ENCODE peak calls at places on chromosomes 1 and 21, in six cellular contexts. One of them, this sample, is unnamed.

GRCh38 chr21:44636209-44637017 is 743 bp upstream of the KRTAP10-10 start:
- DNase-seq in A549: no peak
- DNase-seq in tibial artery: no peak
- DNase-seq in brain microvascular endothelial cell: no peak
- DNase-seq in testis: no peak
- DNase-seq in heart left ventricle: no peak
- DNase-seq in this sample: no peak

GRCh38 chr1:64861611-64862010 is 104.7 kb downstream of the JAK1 start:
- DNase-seq in A549: no peak
- DNase-seq in tibial artery: no peak
- DNase-seq in brain microvascular endothelial cell: no peak
- DNase-seq in testis: peak
- DNase-seq in heart left ventricle: no peak
- DNase-seq in this sample: no peak

GRCh38 chr1:223712856-223713494 is 636 bp downstream of the CAPN2 start:
- DNase-seq in A549: no peak
- DNase-seq in tibial artery: peak
- DNase-seq in brain microvascular endothelial cell: no peak
- DNase-seq in testis: no peak
- DNase-seq in heart left ventricle: peak
- DNase-seq in this sample: peak

GRCh38 chr1:54542120-54542961 is 5.7 kb upstream of the ACOT11 start:
- DNase-seq in A549: peak
- DNase-seq in tibial artery: peak
- DNase-seq in brain microvascular endothelial cell: peak
- DNase-seq in testis: peak
- DNase-seq in heart left ventricle: peak
- DNase-seq in this sample: peak

GRCh38 chr21:46097826-46098286 is at the start of gene COL6A2:
- DNase-seq in A549: peak
- DNase-seq in tibial artery: peak
- DNase-seq in brain microvascular endothelial cell: peak
- DNase-seq in testis: peak
- DNase-seq in heart left ventricle: peak
- DNase-seq in this sample: peak

GRCh38 chr1:153578490-153578889 is 12.8 kb upstream of the S100A2 start:
- DNase-seq in A549: no peak
- DNase-seq in tibial artery: no peak
- DNase-seq in brain microvascular endothelial cell: no peak
- DNase-seq in testis: no peak
- DNase-seq in heart left ventricle: no peak
- DNase-seq in this sample: no peak

GRCh38 chr1:204950353-204951001 is 79.8 kb downstream of the NFASC start:
- DNase-seq in A549: no peak
- DNase-seq in tibial artery: no peak
- DNase-seq in brain microvascular endothelial cell: no peak
- DNase-seq in testis: no peak
- DNase-seq in heart left ventricle: no peak
- DNase-seq in this sample: no peak

GRCh38 chr1:6538958-6539357 is 15.4 kb downstream of the NOL9 start:
- DNase-seq in A549: no peak
- DNase-seq in tibial artery: no peak
- DNase-seq in brain microvascular endothelial cell: peak
- DNase-seq in testis: no peak
- DNase-seq in heart left ventricle: no peak
- DNase-seq in this sample: no peak

GRCh38 chr1:214514032-214514818 is 37.2 kb downstream of the PTPN14 start:
- DNase-seq in A549: no peak
- DNase-seq in tibial artery: no peak
- DNase-seq in brain microvascular endothelial cell: no peak
- DNase-seq in testis: no peak
- DNase-seq in heart left ventricle: no peak
- DNase-seq in this sample: no peak

GRCh38 chr21:23452384-23453083 is 2154.7 kb downstream of the MRPL39 start:
- DNase-seq in A549: no peak
- DNase-seq in tibial artery: no peak
- DNase-seq in brain microvascular endothelial cell: no peak
- DNase-seq in testis: peak
- DNase-seq in heart left ventricle: no peak
- DNase-seq in this sample: no peak

GRCh38 chr1:57336793-57337192 is 87.1 kb downstream of the DAB1 start:
- DNase-seq in A549: no peak
- DNase-seq in tibial artery: no peak
- DNase-seq in brain microvascular endothelial cell: no peak
- DNase-seq in testis: no peak
- DNase-seq in heart left ventricle: no peak
- DNase-seq in this sample: no peak

GRCh38 chr21:33293811-33294216 is 27.6 kb downstream of the IL10RB start:
- DNase-seq in A549: no peak
- DNase-seq in tibial artery: no peak
- DNase-seq in brain microvascular endothelial cell: no peak
- DNase-seq in testis: no peak
- DNase-seq in heart left ventricle: no peak
- DNase-seq in this sample: no peak

DNA sequence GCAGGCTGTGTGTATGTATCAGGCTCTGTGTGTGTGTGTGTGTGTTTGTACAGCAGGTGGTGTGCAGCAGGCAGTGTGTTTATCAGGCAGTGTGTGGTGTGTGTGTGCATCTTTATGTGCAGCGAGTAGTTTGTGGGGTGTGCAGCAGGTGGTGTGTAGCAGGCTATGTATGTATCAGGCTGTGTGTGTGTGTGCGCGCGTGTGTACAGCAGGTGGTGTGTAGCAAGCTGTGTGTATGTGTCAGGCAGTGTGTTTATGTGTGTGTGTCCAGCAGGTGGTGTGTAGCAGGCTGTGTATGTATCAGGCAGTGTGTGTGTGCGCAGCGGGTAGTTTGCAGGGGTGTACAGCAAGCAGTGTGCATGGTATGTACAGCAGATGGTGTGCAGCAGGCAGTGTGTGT is 29.0 kb downstream of the PTPRF start:
- DNase-seq in A549: no peak
- DNase-seq in tibial artery: no peak
- DNase-seq in brain microvascular endothelial cell: no peak
- DNase-seq in testis: no peak
- DNase-seq in heart left ventricle: no peak
- DNase-seq in this sample: no peak
- H3K27ac ChIP-seq in A549: no peak
- H3K27ac ChIP-seq in tibial artery: no peak
- H3K27ac ChIP-seq in brain microvascular endothelial cell: no peak
- H3K27ac ChIP-seq in testis: no peak
- H3K27ac ChIP-seq in heart left ventricle: no peak
- H3K27ac ChIP-seq in this sample: no peak

GRCh38 chr1:225700164-225700740 is 47.3 kb upstream of the ENAH start:
- DNase-seq in A549: peak
- DNase-seq in tibial artery: peak
- DNase-seq in brain microvascular endothelial cell: peak
- DNase-seq in testis: no peak
- DNase-seq in heart left ventricle: no peak
- DNase-seq in this sample: no peak
- H3K27ac ChIP-seq in A549: peak
- H3K27ac ChIP-seq in tibial artery: peak
- H3K27ac ChIP-seq in brain microvascular endothelial cell: peak
- H3K27ac ChIP-seq in testis: no peak
- H3K27ac ChIP-seq in heart left ventricle: no peak
- H3K27ac ChIP-seq in this sample: peak

GRCh38 chr1:27391511-27392095 is 819 bp upstream of the GPR3 start:
- DNase-seq in A549: no peak
- DNase-seq in tibial artery: no peak
- DNase-seq in brain microvascular endothelial cell: no peak
- DNase-seq in testis: peak
- DNase-seq in heart left ventricle: peak
- DNase-seq in this sample: peak

GRCh38 chr1:27394282-27394658 is 1.8 kb downstream of the GPR3 start:
- DNase-seq in A549: no peak
- DNase-seq in tibial artery: no peak
- DNase-seq in brain microvascular endothelial cell: no peak
- DNase-seq in testis: no peak
- DNase-seq in heart left ventricle: no peak
- DNase-seq in this sample: no peak

GRCh38 chr1:27393641-27394281 is 1.3 kb downstream of the GPR3 start:
- DNase-seq in A549: no peak
- DNase-seq in tibial artery: no peak
- DNase-seq in brain microvascular endothelial cell: no peak
- DNase-seq in testis: no peak
- DNase-seq in heart left ventricle: no peak
- DNase-seq in this sample: no peak

GRCh38 chr1:27392096-27392777 is at the start of gene GPR3:
- DNase-seq in A549: peak
- DNase-seq in tibial artery: peak
- DNase-seq in brain microvascular endothelial cell: peak
- DNase-seq in testis: peak
- DNase-seq in heart left ventricle: peak
- DNase-seq in this sample: peak

DNA sequence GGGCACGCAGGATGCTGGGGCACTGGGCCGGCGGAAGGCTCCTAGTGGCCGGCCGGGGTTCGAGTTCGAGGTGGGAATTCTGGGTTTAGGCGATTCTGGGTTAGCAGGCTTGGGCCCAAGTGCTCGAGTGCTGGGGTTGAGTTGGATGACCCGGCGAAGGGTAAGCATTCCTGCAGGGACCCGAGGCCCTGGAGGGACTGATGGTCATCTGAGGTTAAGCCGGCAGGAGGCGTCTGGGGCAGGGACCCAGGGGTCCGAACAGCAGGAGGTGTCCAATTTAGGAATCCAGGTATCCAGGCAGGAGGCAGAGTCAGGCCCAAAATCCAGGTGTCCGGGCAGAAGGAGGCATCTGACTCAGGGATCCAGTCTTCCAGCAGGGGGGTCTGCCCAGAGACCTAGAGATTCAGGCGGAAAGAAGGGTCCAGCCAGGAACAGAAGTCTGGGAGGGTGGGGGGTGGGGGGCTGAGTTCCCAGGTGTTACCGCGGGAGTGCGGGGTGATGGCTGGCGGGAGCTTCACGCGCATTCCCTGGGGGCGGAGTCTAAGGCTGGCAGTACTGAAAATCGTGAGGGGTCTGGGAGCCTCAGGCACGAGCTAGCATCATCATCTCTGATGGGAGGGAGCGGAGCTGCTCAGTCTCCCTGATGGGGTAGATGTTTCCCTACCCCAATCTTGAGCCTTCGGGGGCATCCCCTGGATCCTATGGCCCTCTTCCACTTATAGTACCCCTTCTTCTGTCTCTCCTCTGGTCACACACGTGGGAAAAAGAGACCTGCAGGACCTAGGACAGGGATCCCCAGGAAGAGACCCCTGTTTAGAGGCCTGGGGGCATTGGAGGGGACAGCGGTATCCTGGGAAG is 585 bp downstream of the GPR3 start:
- DNase-seq in A549: peak
- DNase-seq in tibial artery: no peak
- DNase-seq in brain microvascular endothelial cell: no peak
- DNase-seq in testis: no peak
- DNase-seq in heart left ventricle: no peak
- DNase-seq in this sample: no peak
- H3K27ac ChIP-seq in A549: peak
- H3K27ac ChIP-seq in tibial artery: peak
- H3K27ac ChIP-seq in brain microvascular endothelial cell: peak
- H3K27ac ChIP-seq in testis: no peak
- H3K27ac ChIP-seq in heart left ventricle: peak
- H3K27ac ChIP-seq in this sample: peak

DNA sequence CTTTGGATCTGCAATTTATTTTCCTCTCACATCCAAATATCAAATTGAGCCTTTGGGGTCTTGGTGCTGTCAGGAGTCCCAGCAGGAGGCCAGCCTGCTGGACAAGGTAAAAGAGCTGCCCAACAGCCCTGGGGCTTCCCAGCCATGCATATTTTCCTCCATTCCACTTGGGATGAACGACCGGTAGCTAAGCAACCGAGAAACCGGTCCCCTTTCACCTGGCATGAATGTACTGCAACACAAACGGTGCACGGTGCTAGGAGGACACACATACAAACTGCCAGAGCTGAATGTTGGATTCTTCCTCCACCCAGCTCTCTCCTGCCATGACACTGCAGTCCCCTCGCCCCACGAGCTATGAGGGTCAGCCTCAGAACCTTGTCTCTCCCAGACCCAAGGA is 42.7 kb downstream of the BCAR3 start:
- DNase-seq in A549: no peak
- DNase-seq in tibial artery: no peak
- DNase-seq in brain microvascular endothelial cell: no peak
- DNase-seq in testis: peak
- DNase-seq in heart left ventricle: no peak
- DNase-seq in this sample: no peak
- H3K27ac ChIP-seq in A549: peak
- H3K27ac ChIP-seq in tibial artery: no peak
- H3K27ac ChIP-seq in brain microvascular endothelial cell: no peak
- H3K27ac ChIP-seq in testis: no peak
- H3K27ac ChIP-seq in heart left ventricle: no peak
- H3K27ac ChIP-seq in this sample: no peak

DNA sequence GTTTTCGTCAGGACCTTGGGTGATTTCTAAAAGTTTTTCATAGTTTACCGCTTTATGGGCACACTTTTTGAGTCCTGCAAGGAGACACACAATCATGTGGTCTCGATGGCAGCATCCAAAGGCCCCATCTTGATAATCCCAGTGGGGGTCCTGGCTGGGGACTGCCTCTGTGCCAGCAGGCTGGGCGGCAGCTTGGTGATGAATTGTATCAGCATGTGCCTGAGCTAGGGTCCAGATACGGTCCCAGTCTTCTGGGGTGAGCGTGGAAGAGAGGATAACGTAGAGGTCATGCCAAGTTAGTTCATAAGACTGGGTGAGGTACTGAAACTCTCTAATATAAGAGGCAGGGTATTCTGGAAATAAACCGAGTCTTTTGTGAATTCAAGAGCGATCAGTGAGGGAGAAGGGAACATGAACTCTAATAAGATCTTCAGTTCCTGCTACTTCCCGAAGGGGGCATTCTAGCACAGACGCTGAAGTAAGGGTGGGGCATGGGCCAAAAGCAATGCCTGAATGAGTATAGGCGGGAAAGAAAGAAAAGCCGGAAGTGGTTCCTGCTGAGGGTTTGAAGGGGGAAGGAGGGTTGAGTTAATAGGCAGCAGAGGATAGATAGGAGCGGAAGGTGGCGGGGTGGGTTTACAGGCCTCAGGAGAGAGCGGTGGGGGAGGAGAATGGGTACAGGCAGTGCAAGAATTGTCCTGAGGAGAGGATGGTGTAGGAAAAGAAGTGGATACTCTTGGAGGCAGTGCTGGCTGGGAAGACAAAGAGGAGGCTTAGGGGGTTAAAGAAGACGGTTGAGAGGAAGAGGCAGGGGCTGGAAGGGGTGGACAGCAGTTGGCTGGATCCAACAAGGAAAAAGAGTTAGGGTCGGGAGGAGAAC is 1.6 kb downstream of the ERVH48-1 start:
- DNase-seq in A549: peak
- DNase-seq in tibial artery: peak
- DNase-seq in brain microvascular endothelial cell: peak
- DNase-seq in testis: peak
- DNase-seq in heart left ventricle: peak
- DNase-seq in this sample: peak
- H3K27ac ChIP-seq in A549: peak
- H3K27ac ChIP-seq in tibial artery: no peak
- H3K27ac ChIP-seq in brain microvascular endothelial cell: no peak
- H3K27ac ChIP-seq in testis: no peak
- H3K27ac ChIP-seq in heart left ventricle: no peak
- H3K27ac ChIP-seq in this sample: no peak

DNA sequence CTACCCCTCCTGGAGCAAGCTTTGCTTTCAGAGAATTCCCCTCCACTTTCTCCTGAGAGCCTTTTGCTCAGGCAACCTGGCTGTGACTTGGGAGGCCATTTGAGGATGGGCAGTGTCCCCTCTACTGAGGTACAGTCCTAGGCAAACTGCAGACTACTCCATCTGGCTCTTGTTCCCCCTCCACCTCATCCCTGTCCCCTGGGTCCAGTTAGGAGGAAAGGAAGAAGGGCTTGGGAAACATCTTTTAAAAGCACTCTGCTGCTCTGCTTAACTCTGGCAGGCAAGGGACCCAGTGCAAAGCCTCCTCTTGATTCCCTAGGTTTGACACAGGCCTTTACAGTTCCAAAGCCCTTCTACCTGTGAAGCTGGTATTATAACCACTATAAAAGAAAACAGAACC is 108.2 kb downstream of the NAV1 start:
- DNase-seq in A549: no peak
- DNase-seq in tibial artery: no peak
- DNase-seq in brain microvascular endothelial cell: no peak
- DNase-seq in testis: no peak
- DNase-seq in heart left ventricle: no peak
- DNase-seq in this sample: no peak
- H3K27ac ChIP-seq in A549: peak
- H3K27ac ChIP-seq in tibial artery: no peak
- H3K27ac ChIP-seq in brain microvascular endothelial cell: no peak
- H3K27ac ChIP-seq in testis: no peak
- H3K27ac ChIP-seq in heart left ventricle: peak
- H3K27ac ChIP-seq in this sample: no peak